ENCODE peak calls at places on chromosomes 11 and 22, in four cellular contexts. S is SK-N-SH, E is HCT116, A is K562. O is an unnamed sample.
A peak's percentile ranks its signal among the peaks of the same experiment; 100 is the strongest.

GRCh38 chr11:47766363-47767227 is 546 bp downstream of the FNBP4 start:
- DNase-seq in S (no peak), E (no peak), A (no peak), O (peak; percentile 28)

GRCh38 chr22:25728064-25728463 is 13.9 kb upstream of the MYO18B start:
- DNase-seq in S (no peak), E (no peak), A (no peak), O (no peak)

GRCh38 chr22:37219534-37219933 is 7.3 kb upstream of the SSTR3 start:
- DNase-seq in S (no peak), E (no peak), A (no peak), O (no peak)

GRCh38 chr22:49753276-49753884 is 74.3 kb downstream of the BRD1 start:
- DNase-seq in S (peak; percentile 80), E (no peak), A (no peak), O (no peak)

GRCh38 chr11:35893796-35894475 is 49.9 kb upstream of the LDLRAD3 start:
- DNase-seq in S (no peak), E (no peak), A (no peak), O (no peak)

GRCh38 chr22:42434748-42435425 is 2.7 kb upstream of the NFAM1 start:
- DNase-seq in S (no peak), E (no peak), A (no peak), O (no peak)

GRCh38 chr11:123235687-123236261 is 40.7 kb upstream of the CLMP start:
- DNase-seq in S (no peak), E (peak; percentile 43), A (no peak), O (no peak)

GRCh38 chr11:65487467-65488272 is 11.2 kb upstream of the MALAT1 start:
- DNase-seq in S (peak; percentile 90), E (peak; percentile 99), A (peak; percentile 72), O (peak; percentile 99)

GRCh38 chr11:78798567-78799170 is 224.0 kb upstream of the NARS2 start:
- DNase-seq in S (peak; percentile 72), E (peak; percentile 28), A (peak; percentile 75), O (peak; percentile 25)
- TF ChIP-seq ELF1 in S (no peak), E (no peak), A (no peak), O (no peak)

DNA sequence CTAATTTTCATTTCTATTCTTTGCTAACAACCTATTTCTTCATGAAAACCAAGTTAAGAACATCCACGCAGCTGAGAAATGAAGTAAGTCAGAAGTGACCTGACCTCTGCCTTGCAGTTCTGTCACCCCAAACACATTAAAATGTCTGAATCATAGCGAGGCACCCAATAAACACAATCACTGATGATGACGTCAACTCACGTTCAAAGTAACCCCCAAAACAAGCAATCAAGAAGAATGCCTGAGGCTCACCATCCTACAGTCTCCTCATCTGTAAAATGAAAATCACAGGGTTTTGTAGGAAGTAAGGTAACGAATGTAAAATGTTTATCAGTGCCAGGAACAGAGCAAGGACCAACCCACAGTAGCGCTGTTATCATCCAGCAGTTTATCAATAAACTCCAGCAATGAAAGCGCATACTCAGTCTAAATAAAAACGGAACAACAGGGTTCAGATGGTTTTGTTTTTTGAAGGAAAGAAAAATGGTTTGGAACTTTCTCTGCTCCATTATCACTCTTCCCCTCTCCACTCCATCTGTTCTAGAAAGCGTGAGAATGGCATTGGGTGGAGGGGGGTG is 110.6 kb downstream of the MICAL3 start:
- DNase-seq in S (no peak), E (no peak), A (no peak), O (no peak)
- H3K27me3 ChIP-seq in S (no peaks in the 10 kb centered on the region), E (no peaks in the 10 kb centered on the region), A (no peaks in the 10 kb centered on the region), O (no peaks in the 10 kb centered on the region)

GRCh38 chr11:11351042-11351586 is 1.9 kb downstream of the CSNK2A3 start:
- DNase-seq in S (no peak), E (no peak), A (no peak), O (no peak)
- TF ChIP-seq ELF1 in S (no peak), E (no peak), A (no peak), O (no peak)

DNA sequence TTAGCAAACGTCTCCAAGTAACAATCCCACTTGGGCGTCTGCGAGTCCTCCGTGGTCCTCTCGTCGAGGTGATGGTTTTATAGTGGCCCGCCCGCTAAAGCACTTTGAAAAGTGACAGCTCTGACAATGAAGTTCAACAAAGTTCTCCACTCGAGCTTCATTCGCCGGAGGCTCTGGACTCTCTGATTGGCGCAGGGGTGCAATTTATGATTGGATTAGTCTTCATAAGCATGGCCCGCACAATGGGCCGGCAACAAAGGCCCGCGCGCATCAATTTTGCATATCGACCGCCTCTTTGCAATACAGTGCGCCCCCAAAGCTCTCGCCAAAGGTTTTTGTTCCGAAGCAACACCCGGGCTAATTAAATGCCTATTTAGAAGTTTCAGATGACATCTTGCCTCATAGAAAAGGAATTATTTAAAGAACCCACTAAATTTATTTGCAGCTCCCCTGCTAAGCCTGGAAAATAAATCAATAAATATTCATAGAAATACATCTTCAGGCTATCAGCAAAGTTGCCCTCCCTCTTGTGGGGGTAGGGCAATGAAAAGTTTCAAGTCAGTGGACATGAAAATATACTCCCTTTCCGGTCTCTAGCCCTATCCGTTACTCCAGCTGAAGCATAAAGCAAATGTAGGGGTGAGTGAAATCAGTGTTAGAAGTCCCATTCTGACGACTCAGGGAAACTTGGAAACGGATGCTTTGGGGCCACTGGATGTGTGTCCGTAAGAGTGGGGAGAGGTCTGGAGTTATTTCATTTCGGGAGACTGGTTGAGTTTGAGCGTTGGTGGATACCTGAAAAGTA is at the start of gene DBX1:
- DNase-seq in S (peak; percentile 22), E (no peak), A (no peak), O (no peak)
- H3K27me3 ChIP-seq in S (peaks cover 59% of the 10 kb centered on the region), E (peaks cover 3% of the 10 kb centered on the region), A (peaks cover 69% of the 10 kb centered on the region), O (peaks cover 89% of the 10 kb centered on the region)

GRCh38 chr11:75667831-75668507 is 869 bp downstream of the MAP6 start:
- DNase-seq in S (peak; percentile 95), E (no peak), A (no peak), O (no peak)

GRCh38 chr11:75664366-75664765 is 4.5 kb downstream of the MAP6 start:
- DNase-seq in S (no peak), E (no peak), A (no peak), O (no peak)

GRCh38 chr11:75665126-75665525 is 3.7 kb downstream of the MAP6 start:
- DNase-seq in S (no peak), E (no peak), A (no peak), O (no peak)

GRCh38 chr11:75668508-75669297 is at the start of gene MAP6:
- DNase-seq in S (peak; percentile 85), E (no peak), A (peak; percentile 32), O (no peak)

DNA sequence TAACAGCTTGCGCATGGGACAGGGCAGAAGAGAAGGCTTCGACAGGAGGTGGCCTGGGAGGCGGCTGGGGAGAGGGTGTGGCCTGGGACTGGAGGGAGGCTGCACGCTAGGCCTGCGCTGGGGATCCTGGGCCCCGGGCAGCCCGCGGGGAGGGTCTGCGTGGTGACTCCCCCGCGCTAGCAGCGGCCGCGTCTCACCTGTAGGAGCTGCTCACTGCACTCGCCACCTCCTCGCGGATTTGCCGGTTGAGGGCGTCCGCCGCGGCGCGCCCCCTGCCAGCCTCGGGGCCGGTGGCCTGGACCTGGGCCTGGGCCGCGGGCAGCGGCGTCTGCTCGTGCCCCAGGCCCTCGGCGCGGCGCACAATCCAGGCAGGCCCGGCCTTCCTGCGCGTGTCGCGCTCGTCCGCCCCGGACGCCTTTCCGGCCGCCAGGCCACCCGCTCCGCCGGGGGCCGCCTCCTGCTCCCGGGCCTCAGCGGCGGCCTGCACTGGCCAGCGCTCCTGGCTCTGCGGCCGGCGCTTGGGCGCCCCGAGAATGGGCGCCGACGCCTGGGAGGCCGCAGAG is 1.5 kb downstream of the MAP6 start:
- DNase-seq in S (peak; percentile 82), E (no peak), A (peak; percentile 22), O (no peak)
- TF ChIP-seq ELF1 in S (no peak), E (no peak), A (no peak), O (no peak)

DNA sequence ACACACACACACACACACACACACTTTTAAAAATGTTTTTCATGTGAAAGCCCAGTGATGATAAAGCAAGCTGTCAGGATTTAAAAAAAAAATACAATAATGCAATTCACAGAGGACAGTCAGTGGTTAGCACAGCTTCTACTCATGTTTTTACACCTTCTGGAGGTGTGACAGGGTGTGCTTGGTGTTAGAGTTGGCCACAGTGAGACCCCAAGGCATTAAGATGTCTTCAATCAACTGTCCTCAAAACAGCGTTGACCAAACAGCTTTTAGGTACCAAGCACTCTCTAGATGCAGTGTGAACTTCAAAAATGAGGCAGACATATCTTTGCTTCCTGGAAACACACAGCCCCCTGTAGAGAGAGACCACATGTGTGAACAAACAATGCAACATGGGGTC is 166.4 kb upstream of the TBCEL start:
- DNase-seq in S (no peak), E (no peak), A (no peak), O (no peak)
- H3K27me3 ChIP-seq in S (no peaks in the 10 kb centered on the region), E (peaks cover 23% of the 10 kb centered on the region), A (no peaks in the 10 kb centered on the region), O (peaks cover 4% of the 10 kb centered on the region)

GRCh38 chr11:57499413-57499982 is 16.0 kb downstream of the SLC43A1 start:
- DNase-seq in S (peak; percentile 100), E (peak; percentile 61), A (peak; percentile 100), O (peak; percentile 84)
- TF ChIP-seq ELF1 in S (no peak), E (no peak), A (no peak), O (no peak)

DNA sequence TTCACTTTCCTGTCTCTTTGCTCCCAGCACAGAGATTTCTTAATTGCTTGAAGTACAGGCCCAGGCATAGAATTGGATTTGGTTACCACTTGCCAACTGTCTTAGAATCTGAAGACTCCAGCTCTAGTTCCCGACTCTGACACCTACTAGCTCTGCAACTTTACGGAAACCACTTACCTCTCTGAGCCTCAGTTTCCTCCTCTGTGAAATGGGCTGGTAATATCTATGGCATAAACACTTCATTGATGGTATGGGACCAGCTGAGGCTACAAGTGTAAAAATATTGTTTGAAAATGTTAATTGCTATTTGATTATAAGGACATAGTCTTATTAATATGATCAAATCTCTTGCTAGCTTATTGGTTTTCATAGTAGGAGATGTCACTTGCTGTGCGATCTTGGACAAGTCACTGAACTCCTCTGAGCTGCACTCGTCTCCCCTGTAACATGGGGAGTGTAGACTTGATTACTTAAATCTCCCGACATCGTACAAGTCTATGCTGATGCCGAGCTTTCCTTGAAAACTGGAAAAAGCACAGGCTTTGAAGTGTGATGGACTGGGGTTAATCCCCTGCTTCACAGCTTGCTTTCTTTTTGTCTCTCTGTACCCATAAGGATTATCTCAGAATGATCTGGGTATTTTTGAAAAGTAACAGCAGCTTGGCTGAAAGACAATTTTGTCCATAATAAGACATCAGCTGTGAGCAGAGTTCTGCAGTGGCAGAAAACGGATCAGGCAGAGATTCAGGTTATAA is 11.8 kb upstream of the E2F8 start:
- DNase-seq in S (no peak), E (no peak), A (no peak), O (no peak)
- H3K27me3 ChIP-seq in S (peaks cover 8% of the 10 kb centered on the region), E (no peaks in the 10 kb centered on the region), A (no peaks in the 10 kb centered on the region), O (no peaks in the 10 kb centered on the region)

DNA sequence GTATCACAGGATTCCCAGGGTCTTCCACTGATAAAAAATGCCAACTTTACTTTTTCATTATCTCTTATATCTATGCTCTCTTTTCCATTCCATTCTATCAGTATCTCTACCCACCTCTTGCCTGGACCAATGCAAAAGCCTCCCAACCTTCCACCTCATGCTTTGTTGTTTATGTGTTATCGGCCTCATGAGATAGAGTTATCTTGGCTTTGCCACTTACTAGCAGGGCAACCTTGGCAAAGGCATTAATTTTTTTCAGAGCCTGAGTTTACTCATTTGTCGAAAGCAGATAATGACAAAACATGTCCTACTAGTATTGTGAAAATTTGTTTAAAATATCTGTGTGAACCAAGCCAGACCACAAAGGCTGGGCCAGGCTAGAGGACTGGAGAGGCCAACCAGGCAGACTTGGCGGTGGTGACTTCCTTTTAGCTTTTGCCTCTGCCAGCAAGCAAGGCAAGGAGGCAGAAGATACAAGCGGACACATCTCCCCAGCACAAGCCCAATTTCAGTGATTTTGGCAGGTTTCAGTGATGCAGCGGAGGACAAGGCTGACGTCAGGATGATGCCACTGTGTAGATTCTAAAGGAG is 106.9 kb downstream of the ADAMTS15 start:
- DNase-seq in S (no peak), E (no peak), A (no peak), O (no peak)
- TF ChIP-seq ELF1 in S (no peak), E (no peak), A (no peak), O (no peak)